ENCODE peak calls at places on chromosomes 6 and 20, in eight cellular contexts. Q is NCI-H2029; Y is spleen; N is stromal cell of bone marrow; G is fibroblast of pulmonary artery; B is cardiac muscle cell; A is EL; J is stimulated activated CD4-positive, alpha-beta T cell treated with anti-CD3 and anti-CD28 coated beads, Interleukin-15, amount 100 ng/mL, for 1 hour. X is an unnamed sample.

GRCh38 chr6:30615219-30615957 is 1.7 kb downstream of the PPP1R10 start:
- DNase-seq in B (peak), A (peak), Q (peak), N (peak), J (no peak), G (peak), Y (no peak), X (peak)

GRCh38 chr20:10185741-10186558 is 32.7 kb upstream of the SNAP25 start:
- DNase-seq in Q (peak), J (no peak), N (no peak), G (peak), B (no peak), Y (no peak), A (no peak), X (peak)

GRCh38 chr6:94071835-94072234 is 652.5 kb upstream of the EPHA7 start:
- DNase-seq in J (no peak), A (no peak), N (peak), Q (no peak), G (peak), B (peak), Y (no peak), X (no peak)

GRCh38 chr6:166546653-166547052 is 39.8 kb downstream of the RAMACL start:
- DNase-seq in A (no peak), J (no peak), Q (no peak), G (no peak), Y (no peak), N (no peak), B (no peak), X (no peak)

GRCh38 chr6:149032318-149032598 is 285.3 kb upstream of the TAB2 start:
- DNase-seq in Y (no peak), N (no peak), Q (no peak), A (no peak), B (no peak), J (no peak), G (no peak), X (no peak)

GRCh38 chr6:46684771-46685170 is 2.9 kb upstream of the TDRD6 start:
- DNase-seq in A (peak), N (peak), Q (no peak), Y (no peak), G (peak), J (no peak), B (no peak), X (no peak)

GRCh38 chr20:7903429-7903828 is 36.8 kb downstream of the HAO1 start:
- DNase-seq in Y (no peak), A (no peak), J (no peak), G (no peak), N (no peak), Q (no peak), B (no peak), X (no peak)

GRCh38 chr6:16205377-16206144 is 32.8 kb upstream of the GMPR start:
- DNase-seq in A (peak), J (no peak), Q (peak), Y (no peak), B (no peak), G (peak), N (peak), X (peak)

GRCh38 chr20:21583486-21584168 is 69.8 kb upstream of the NKX2-2 start:
- DNase-seq in B (no peak), G (no peak), J (no peak), A (no peak), Q (peak), Y (no peak), N (no peak), X (peak)

GRCh38 chr6:136669299-136669699 is 119.1 kb upstream of the MAP7 start:
- DNase-seq in N (peak), A (peak), Y (no peak), B (no peak), G (peak), J (no peak), Q (no peak), X (no peak)

GRCh38 chr20:46491354-46491753 is 22.0 kb downstream of the ZNF334 start:
- DNase-seq in A (no peak), Q (no peak), Y (no peak), J (no peak), G (no peak), N (no peak), B (no peak), X (no peak)

GRCh38 chr6:149218915-149219314 is 98.6 kb upstream of the TAB2 start:
- DNase-seq in Q (no peak), B (no peak), A (no peak), G (no peak), Y (no peak), N (no peak), J (no peak), X (no peak)

GRCh38 chr6:92847988-92848387 is 571.4 kb downstream of the EPHA7 start:
- DNase-seq in J (no peak), G (no peak), N (no peak), A (no peak), Y (no peak), B (no peak), Q (no peak), X (no peak)